ENCODE peak calls at places on chromosomes 5 and 9, in four cellular contexts. One of them, this sample, is unnamed.

GRCh38 chr9:35791321-35791921 is at the start of gene NPR2:
- DNase-seq in keratinocyte: no peak
- DNase-seq in T-helper 1 cell: no peak
- DNase-seq in activated CD4-positive, alpha-beta memory T cell treated with anti-CD3 and anti-CD28 coated beads, Interleukin-2, amount 10 ng/mL, durations not matched to agents 7 days and 5 days: no peak
- DNase-seq in this sample: no peak

GRCh38 chr9:12702160-12702758 is 9.1 kb downstream of the TYRP1 start:
- DNase-seq in activated CD4-positive, alpha-beta memory T cell treated with anti-CD3 and anti-CD28 coated beads, Interleukin-2, amount 10 ng/mL, durations not matched to agents 7 days and 5 days: no peak
- DNase-seq in keratinocyte: no peak
- DNase-seq in T-helper 1 cell: no peak
- DNase-seq in this sample: no peak

GRCh38 chr5:10507575-10508024 is 56.3 kb upstream of the ANKRD33B start:
- DNase-seq in T-helper 1 cell: no peak
- DNase-seq in activated CD4-positive, alpha-beta memory T cell treated with anti-CD3 and anti-CD28 coated beads, Interleukin-2, amount 10 ng/mL, durations not matched to agents 7 days and 5 days: no peak
- DNase-seq in keratinocyte: no peak
- DNase-seq in this sample: peak

GRCh38 chr9:5580650-5581049 is 48.3 kb upstream of the RIC1 start:
- DNase-seq in keratinocyte: no peak
- DNase-seq in T-helper 1 cell: no peak
- DNase-seq in activated CD4-positive, alpha-beta memory T cell treated with anti-CD3 and anti-CD28 coated beads, Interleukin-2, amount 10 ng/mL, durations not matched to agents 7 days and 5 days: no peak
- DNase-seq in this sample: no peak

GRCh38 chr5:170306381-170306790 is 8.8 kb upstream of the LCP2 start:
- DNase-seq in activated CD4-positive, alpha-beta memory T cell treated with anti-CD3 and anti-CD28 coated beads, Interleukin-2, amount 10 ng/mL, durations not matched to agents 7 days and 5 days: no peak
- DNase-seq in keratinocyte: no peak
- DNase-seq in T-helper 1 cell: no peak
- DNase-seq in this sample: peak

GRCh38 chr5:107301959-107302840 is 368.5 kb downstream of the EFNA5 start:
- DNase-seq in T-helper 1 cell: no peak
- DNase-seq in activated CD4-positive, alpha-beta memory T cell treated with anti-CD3 and anti-CD28 coated beads, Interleukin-2, amount 10 ng/mL, durations not matched to agents 7 days and 5 days: no peak
- DNase-seq in keratinocyte: no peak
- DNase-seq in this sample: no peak

GRCh38 chr9:115717298-115717697 is 436.3 kb upstream of the PAPPA start:
- DNase-seq in keratinocyte: no peak
- DNase-seq in T-helper 1 cell: no peak
- DNase-seq in activated CD4-positive, alpha-beta memory T cell treated with anti-CD3 and anti-CD28 coated beads, Interleukin-2, amount 10 ng/mL, durations not matched to agents 7 days and 5 days: no peak
- DNase-seq in this sample: no peak

GRCh38 chr5:60487885-60488425 is 212.0 kb downstream of the DEPDC1B start:
- DNase-seq in keratinocyte: peak
- DNase-seq in T-helper 1 cell: no peak
- DNase-seq in activated CD4-positive, alpha-beta memory T cell treated with anti-CD3 and anti-CD28 coated beads, Interleukin-2, amount 10 ng/mL, durations not matched to agents 7 days and 5 days: no peak
- DNase-seq in this sample: no peak

GRCh38 chr5:2357309-2357708 is 394.2 kb downstream of the IRX2 start:
- DNase-seq in T-helper 1 cell: no peak
- DNase-seq in keratinocyte: no peak
- DNase-seq in activated CD4-positive, alpha-beta memory T cell treated with anti-CD3 and anti-CD28 coated beads, Interleukin-2, amount 10 ng/mL, durations not matched to agents 7 days and 5 days: no peak
- DNase-seq in this sample: no peak

GRCh38 chr9:13221741-13222140 is 57.8 kb downstream of the MPDZ start:
- DNase-seq in keratinocyte: no peak
- DNase-seq in T-helper 1 cell: no peak
- DNase-seq in activated CD4-positive, alpha-beta memory T cell treated with anti-CD3 and anti-CD28 coated beads, Interleukin-2, amount 10 ng/mL, durations not matched to agents 7 days and 5 days: no peak
- DNase-seq in this sample: no peak

GRCh38 chr9:127189628-127190027 is 67.2 kb upstream of the ANGPTL2 start:
- DNase-seq in activated CD4-positive, alpha-beta memory T cell treated with anti-CD3 and anti-CD28 coated beads, Interleukin-2, amount 10 ng/mL, durations not matched to agents 7 days and 5 days: no peak
- DNase-seq in T-helper 1 cell: no peak
- DNase-seq in keratinocyte: no peak
- DNase-seq in this sample: no peak

GRCh38 chr9:125983681-125984080 is 236.5 kb downstream of the PBX3 start:
- DNase-seq in T-helper 1 cell: peak
- DNase-seq in activated CD4-positive, alpha-beta memory T cell treated with anti-CD3 and anti-CD28 coated beads, Interleukin-2, amount 10 ng/mL, durations not matched to agents 7 days and 5 days: no peak
- DNase-seq in keratinocyte: no peak
- DNase-seq in this sample: no peak

GRCh38 chr5:32711693-32712462 is 757 bp downstream of the NPR3 start:
- DNase-seq in T-helper 1 cell: no peak
- DNase-seq in keratinocyte: no peak
- DNase-seq in activated CD4-positive, alpha-beta memory T cell treated with anti-CD3 and anti-CD28 coated beads, Interleukin-2, amount 10 ng/mL, durations not matched to agents 7 days and 5 days: no peak
- DNase-seq in this sample: no peak

GRCh38 chr5:55441107-55441771 is 93.5 kb downstream of the PLPP1 start:
- DNase-seq in keratinocyte: no peak
- DNase-seq in T-helper 1 cell: no peak
- DNase-seq in activated CD4-positive, alpha-beta memory T cell treated with anti-CD3 and anti-CD28 coated beads, Interleukin-2, amount 10 ng/mL, durations not matched to agents 7 days and 5 days: no peak
- DNase-seq in this sample: no peak

GRCh38 chr5:114402206-114402605 is 40.3 kb downstream of the KCNN2 start:
- DNase-seq in activated CD4-positive, alpha-beta memory T cell treated with anti-CD3 and anti-CD28 coated beads, Interleukin-2, amount 10 ng/mL, durations not matched to agents 7 days and 5 days: no peak
- DNase-seq in keratinocyte: no peak
- DNase-seq in T-helper 1 cell: no peak
- DNase-seq in this sample: no peak

GRCh38 chr5:142145106-142145900 is 36.7 kb downstream of the NDFIP1 start:
- DNase-seq in keratinocyte: peak
- DNase-seq in activated CD4-positive, alpha-beta memory T cell treated with anti-CD3 and anti-CD28 coated beads, Interleukin-2, amount 10 ng/mL, durations not matched to agents 7 days and 5 days: peak
- DNase-seq in T-helper 1 cell: peak
- DNase-seq in this sample: peak

GRCh38 chr5:127406326-127407121 is 110.9 kb upstream of the PRRC1 start:
- DNase-seq in keratinocyte: no peak
- DNase-seq in activated CD4-positive, alpha-beta memory T cell treated with anti-CD3 and anti-CD28 coated beads, Interleukin-2, amount 10 ng/mL, durations not matched to agents 7 days and 5 days: no peak
- DNase-seq in T-helper 1 cell: no peak
- DNase-seq in this sample: no peak

GRCh38 chr9:36902861-36903524 is 131.1 kb downstream of the PAX5 start:
- DNase-seq in activated CD4-positive, alpha-beta memory T cell treated with anti-CD3 and anti-CD28 coated beads, Interleukin-2, amount 10 ng/mL, durations not matched to agents 7 days and 5 days: no peak
- DNase-seq in T-helper 1 cell: no peak
- DNase-seq in keratinocyte: no peak
- DNase-seq in this sample: no peak

GRCh38 chr9:19925674-19926503 is 137.1 kb upstream of the SLC24A2 start:
- DNase-seq in keratinocyte: peak
- DNase-seq in T-helper 1 cell: peak
- DNase-seq in activated CD4-positive, alpha-beta memory T cell treated with anti-CD3 and anti-CD28 coated beads, Interleukin-2, amount 10 ng/mL, durations not matched to agents 7 days and 5 days: peak
- DNase-seq in this sample: peak

GRCh38 chr5:78557601-78558000 is 91.0 kb downstream of the LHFPL2 start:
- DNase-seq in activated CD4-positive, alpha-beta memory T cell treated with anti-CD3 and anti-CD28 coated beads, Interleukin-2, amount 10 ng/mL, durations not matched to agents 7 days and 5 days: no peak
- DNase-seq in T-helper 1 cell: no peak
- DNase-seq in keratinocyte: no peak
- DNase-seq in this sample: no peak

GRCh38 chr9:102101723-102102122 is 363.3 kb upstream of the GRIN3A start:
- DNase-seq in activated CD4-positive, alpha-beta memory T cell treated with anti-CD3 and anti-CD28 coated beads, Interleukin-2, amount 10 ng/mL, durations not matched to agents 7 days and 5 days: no peak
- DNase-seq in keratinocyte: peak
- DNase-seq in T-helper 1 cell: no peak
- DNase-seq in this sample: no peak

GRCh38 chr9:123637940-123638634 is 282.1 kb downstream of the CRB2 start:
- DNase-seq in activated CD4-positive, alpha-beta memory T cell treated with anti-CD3 and anti-CD28 coated beads, Interleukin-2, amount 10 ng/mL, durations not matched to agents 7 days and 5 days: peak
- DNase-seq in keratinocyte: no peak
- DNase-seq in T-helper 1 cell: no peak
- DNase-seq in this sample: no peak

GRCh38 chr9:447230-448025 is 232.8 kb downstream of the DOCK8 start:
- DNase-seq in activated CD4-positive, alpha-beta memory T cell treated with anti-CD3 and anti-CD28 coated beads, Interleukin-2, amount 10 ng/mL, durations not matched to agents 7 days and 5 days: peak
- DNase-seq in keratinocyte: peak
- DNase-seq in T-helper 1 cell: peak
- DNase-seq in this sample: no peak

GRCh38 chr5:94618029-94618492 is 343 bp downstream of the KIAA0825 start:
- DNase-seq in keratinocyte: no peak
- DNase-seq in T-helper 1 cell: peak
- DNase-seq in activated CD4-positive, alpha-beta memory T cell treated with anti-CD3 and anti-CD28 coated beads, Interleukin-2, amount 10 ng/mL, durations not matched to agents 7 days and 5 days: no peak
- DNase-seq in this sample: no peak

GRCh38 chr5:14266171-14266570 is 123.0 kb downstream of the TRIO start:
- DNase-seq in keratinocyte: no peak
- DNase-seq in activated CD4-positive, alpha-beta memory T cell treated with anti-CD3 and anti-CD28 coated beads, Interleukin-2, amount 10 ng/mL, durations not matched to agents 7 days and 5 days: no peak
- DNase-seq in T-helper 1 cell: no peak
- DNase-seq in this sample: no peak

GRCh38 chr5:71533614-71534013 is 53.5 kb upstream of the MCCC2 start:
- DNase-seq in activated CD4-positive, alpha-beta memory T cell treated with anti-CD3 and anti-CD28 coated beads, Interleukin-2, amount 10 ng/mL, durations not matched to agents 7 days and 5 days: no peak
- DNase-seq in T-helper 1 cell: no peak
- DNase-seq in keratinocyte: no peak
- DNase-seq in this sample: no peak

GRCh38 chr5:171702391-171702790 is 83.2 kb upstream of the SMIM23 start:
- DNase-seq in keratinocyte: no peak
- DNase-seq in activated CD4-positive, alpha-beta memory T cell treated with anti-CD3 and anti-CD28 coated beads, Interleukin-2, amount 10 ng/mL, durations not matched to agents 7 days and 5 days: no peak
- DNase-seq in T-helper 1 cell: no peak
- DNase-seq in this sample: no peak

GRCh38 chr5:169494383-169495251 is 89.0 kb upstream of the SPDL1 start:
- DNase-seq in keratinocyte: no peak
- DNase-seq in T-helper 1 cell: no peak
- DNase-seq in activated CD4-positive, alpha-beta memory T cell treated with anti-CD3 and anti-CD28 coated beads, Interleukin-2, amount 10 ng/mL, durations not matched to agents 7 days and 5 days: no peak
- DNase-seq in this sample: no peak

GRCh38 chr5:14525397-14525796 is 56.2 kb upstream of the OTULINL start:
- DNase-seq in T-helper 1 cell: no peak
- DNase-seq in activated CD4-positive, alpha-beta memory T cell treated with anti-CD3 and anti-CD28 coated beads, Interleukin-2, amount 10 ng/mL, durations not matched to agents 7 days and 5 days: no peak
- DNase-seq in keratinocyte: no peak
- DNase-seq in this sample: no peak

GRCh38 chr9:102497709-102498108 is 497.4 kb upstream of the CYLC2 start:
- DNase-seq in keratinocyte: no peak
- DNase-seq in T-helper 1 cell: no peak
- DNase-seq in activated CD4-positive, alpha-beta memory T cell treated with anti-CD3 and anti-CD28 coated beads, Interleukin-2, amount 10 ng/mL, durations not matched to agents 7 days and 5 days: no peak
- DNase-seq in this sample: no peak

GRCh38 chr9:114140850-114141249 is 14.5 kb upstream of the COL27A1 start:
- DNase-seq in activated CD4-positive, alpha-beta memory T cell treated with anti-CD3 and anti-CD28 coated beads, Interleukin-2, amount 10 ng/mL, durations not matched to agents 7 days and 5 days: no peak
- DNase-seq in T-helper 1 cell: no peak
- DNase-seq in keratinocyte: no peak
- DNase-seq in this sample: no peak

GRCh38 chr5:131242728-131243255 is 21.1 kb upstream of the CDC42SE2 start:
- DNase-seq in activated CD4-positive, alpha-beta memory T cell treated with anti-CD3 and anti-CD28 coated beads, Interleukin-2, amount 10 ng/mL, durations not matched to agents 7 days and 5 days: no peak
- DNase-seq in keratinocyte: no peak
- DNase-seq in T-helper 1 cell: no peak
- DNase-seq in this sample: peak

GRCh38 chr5:138282918-138283742 is 8.7 kb upstream of the GFRA3 start:
- DNase-seq in keratinocyte: peak
- DNase-seq in T-helper 1 cell: no peak
- DNase-seq in activated CD4-positive, alpha-beta memory T cell treated with anti-CD3 and anti-CD28 coated beads, Interleukin-2, amount 10 ng/mL, durations not matched to agents 7 days and 5 days: no peak
- DNase-seq in this sample: peak

This sample was measured in skeletal muscle cell.